ENCODE peak calls at places on chromosome 2, in six cellular contexts. Z, X, E, U, P and L are unnamed samples.

GRCh38 chr2:45069711-45070664 is 60.7 kb upstream of the SIX2 start:
- DNase-seq in X (no peak), U (peak; percentile 22), E (no peak), Z (no peak), P (no peak), L (no peak)

GRCh38 chr2:79832540-79833234 is 319.8 kb downstream of the CTNNA2 start:
- DNase-seq in U (no peak), Z (no peak), X (no peak), P (no peak), E (no peak), L (no peak)

GRCh38 chr2:68282814-68283812 is 30.8 kb upstream of the PPP3R1 start:
- DNase-seq in U (peak; percentile 54), E (no peak), Z (no peak), X (peak; percentile 40), P (no peak), L (peak; percentile 57)

GRCh38 chr2:102283996-102284395 is 27.4 kb upstream of the IL1RL1 start:
- DNase-seq in P (no peak), U (no peak), Z (no peak), E (no peak), X (no peak), L (peak; percentile 43)

GRCh38 chr2:28691774-28692281 is 59.8 kb upstream of the PPP1CB start:
- DNase-seq in U (peak; percentile 34), E (no peak), P (no peak), Z (no peak), X (no peak), L (peak; percentile 56)

GRCh38 chr2:118119158-118119715 is 31.0 kb downstream of the INSIG2 start:
- DNase-seq in E (no peak), Z (no peak), P (no peak), X (no peak), U (no peak), L (no peak)

GRCh38 chr2:206836722-206837121 is 71.3 kb downstream of the FASTKD2 start:
- DNase-seq in U (peak; percentile 26), Z (no peak), E (no peak), P (no peak), X (no peak), L (no peak)

GRCh38 chr2:232890896-232891601 is 21.0 kb downstream of the SNORC start:
- DNase-seq in P (no peak), U (peak; percentile 35), Z (peak; percentile 35), X (no peak), E (no peak), L (no peak)

GRCh38 chr2:26469092-26469710 is 8.7 kb downstream of the OTOF start:
- DNase-seq in U (peak; percentile 73), P (peak; percentile 73), X (no peak), Z (no peak), E (peak; percentile 7), L (peak; percentile 78)

GRCh38 chr2:179554639-179555038 is 290.0 kb upstream of the SESTD1 start:
- DNase-seq in P (no peak), X (no peak), Z (no peak), E (no peak), U (no peak), L (no peak)

GRCh38 chr2:225932741-225933413 is 533.4 kb downstream of the NYAP2 start:
- DNase-seq in Z (no peak), U (peak; percentile 16), X (no peak), E (no peak), P (no peak), L (no peak)

GRCh38 chr2:110157153-110157793 is 41.7 kb upstream of the MALL start:
- DNase-seq in Z (no peak), X (no peak), P (no peak), U (peak; percentile 73), E (no peak), L (peak; percentile 88)

GRCh38 chr2:184534986-184535385 is 63.3 kb upstream of the ZNF804A start:
- DNase-seq in X (no peak), U (no peak), Z (no peak), P (no peak), E (no peak), L (no peak)

GRCh38 chr2:43010428-43011141 is 215.8 kb downstream of the ZFP36L2 start:
- DNase-seq in U (no peak), E (no peak), Z (no peak), X (no peak), P (no peak), L (no peak)

GRCh38 chr2:17879137-17879912 is 858 bp downstream of the KCNS3 start:
- DNase-seq in E (no peak), X (no peak), Z (peak; percentile 53), U (peak; percentile 25), P (no peak), L (peak; percentile 46)

GRCh38 chr2:2026851-2027250 is 282.5 kb upstream of the PXDN start:
- DNase-seq in E (no peak), U (no peak), X (no peak), Z (no peak), P (no peak), L (no peak)

GRCh38 chr2:96953611-96954489 is 32.5 kb downstream of the FAM178B start:
- DNase-seq in Z (no peak), E (no peak), P (no peak), U (no peak), X (no peak), L (no peak)

GRCh38 chr2:33529771-33530481 is 53.5 kb downstream of the RASGRP3 start:
- DNase-seq in E (no peak), Z (no peak), X (no peak), U (peak; percentile 90), P (no peak), L (peak; percentile 95)

GRCh38 chr2:32745191-32745590 is 117.3 kb downstream of the TTC27 start:
- DNase-seq in X (no peak), Z (no peak), E (no peak), U (peak; percentile 70), P (no peak), L (peak; percentile 55)

GRCh38 chr2:153477641-153478288 is 797 bp downstream of the RPRM start:
- DNase-seq in E (no peak), P (no peak), Z (peak; percentile 20), U (no peak), X (no peak), L (no peak)

GRCh38 chr2:234951386-234952269 is at the start of gene SH3BP4:
- DNase-seq in P (no peak), E (no peak), U (peak; percentile 74), X (no peak), Z (peak; percentile 72), L (peak; percentile 53)

GRCh38 chr2:240146591-240147278 is 6.3 kb upstream of the OTOS start:
- DNase-seq in X (no peak), E (no peak), P (no peak), U (no peak), Z (no peak), L (no peak)

GRCh38 chr2:57728691-57729090 is 317.9 kb upstream of the VRK2 start:
- DNase-seq in P (no peak), Z (no peak), U (no peak), E (no peak), X (no peak), L (peak; percentile 11)

GRCh38 chr2:241561811-241562210 is 3.3 kb downstream of the BOK start:
- DNase-seq in P (no peak), Z (no peak), U (peak; percentile 75), X (no peak), E (no peak), L (peak; percentile 70)

GRCh38 chr2:107354143-107354542 is 468.2 kb upstream of the ST6GAL2 start:
- DNase-seq in X (no peak), P (no peak), U (no peak), Z (no peak), E (no peak), L (no peak)

GRCh38 chr2:196234672-196235071 is 63.3 kb upstream of the STK17B start:
- DNase-seq in X (no peak), U (peak; percentile 90), P (peak; percentile 49), E (peak; percentile 41), Z (no peak), L (peak; percentile 50)